ENCODE peak calls at places on chromosomes 3 and 15, in four cellular contexts. One of them, this sample, is unnamed.

GRCh38 chr15:85404922-85405293 is 24.5 kb downstream of the AKAP13 start:
- DNase-seq in CD4-positive, alpha-beta T cell: no peak
- DNase-seq in ovary: no peak
- DNase-seq in HFFc6: no peak
- DNase-seq in this sample: no peak

GRCh38 chr15:59221479-59221878 is 14.8 kb downstream of the LDHAL6B start:
- DNase-seq in ovary: no peak
- DNase-seq in CD4-positive, alpha-beta T cell: no peak
- DNase-seq in HFFc6: no peak
- DNase-seq in this sample: no peak

GRCh38 chr3:182490601-182491485 is 302.5 kb upstream of the ATP11B start:
- DNase-seq in CD4-positive, alpha-beta T cell: no peak
- DNase-seq in ovary: no peak
- DNase-seq in HFFc6: no peak
- DNase-seq in this sample: no peak

GRCh38 chr3:40096561-40097506 is 212.7 kb upstream of the EIF1B start:
- DNase-seq in HFFc6: peak; percentile 57
- DNase-seq in ovary: no peak
- DNase-seq in CD4-positive, alpha-beta T cell: no peak
- DNase-seq in this sample: no peak

GRCh38 chr3:56355570-56356185 is 112.6 kb downstream of the ERC2 start:
- DNase-seq in HFFc6: no peak
- DNase-seq in ovary: no peak
- DNase-seq in CD4-positive, alpha-beta T cell: no peak
- DNase-seq in this sample: no peak

GRCh38 chr3:98986073-98986472 is 84.6 kb upstream of the DCBLD2 start:
- DNase-seq in ovary: no peak
- DNase-seq in CD4-positive, alpha-beta T cell: no peak
- DNase-seq in HFFc6: peak; percentile 90
- DNase-seq in this sample: peak; percentile 9

GRCh38 chr3:32395451-32395970 is 3.9 kb downstream of the CMTM7 start:
- DNase-seq in CD4-positive, alpha-beta T cell: no peak
- DNase-seq in HFFc6: no peak
- DNase-seq in ovary: no peak
- DNase-seq in this sample: no peak

GRCh38 chr3:158845748-158846350 is 44.0 kb downstream of the MFSD1 start:
- DNase-seq in ovary: no peak
- DNase-seq in CD4-positive, alpha-beta T cell: peak; percentile 11
- DNase-seq in HFFc6: no peak
- DNase-seq in this sample: peak; percentile 30

GRCh38 chr3:39149059-39149455 is 4.3 kb downstream of the CSRNP1 start:
- DNase-seq in HFFc6: no peak
- DNase-seq in CD4-positive, alpha-beta T cell: no peak
- DNase-seq in ovary: no peak
- DNase-seq in this sample: no peak

GRCh38 chr3:123424321-123424998 is 24.4 kb downstream of the ADCY5 start:
- DNase-seq in HFFc6: no peak
- DNase-seq in ovary: peak; percentile 84
- DNase-seq in CD4-positive, alpha-beta T cell: no peak
- DNase-seq in this sample: no peak

GRCh38 chr15:33825453-33825852 is 142.8 kb upstream of the CHRM5 start:
- DNase-seq in CD4-positive, alpha-beta T cell: no peak
- DNase-seq in ovary: no peak
- DNase-seq in HFFc6: no peak
- DNase-seq in this sample: no peak

GRCh38 chr3:43627360-43627759 is 5.5 kb upstream of the ANO10 start:
- DNase-seq in ovary: no peak
- DNase-seq in HFFc6: no peak
- DNase-seq in CD4-positive, alpha-beta T cell: no peak
- DNase-seq in this sample: no peak

GRCh38 chr15:71335591-71335990 is 220.3 kb downstream of the THSD4 start:
- DNase-seq in ovary: no peak
- DNase-seq in CD4-positive, alpha-beta T cell: no peak
- DNase-seq in HFFc6: no peak
- DNase-seq in this sample: no peak

GRCh38 chr3:32780735-32781210 is 37.0 kb upstream of the TRIM71 start:
- DNase-seq in HFFc6: peak; percentile 15
- DNase-seq in ovary: peak; percentile 53
- DNase-seq in CD4-positive, alpha-beta T cell: no peak
- DNase-seq in this sample: peak; percentile 75

GRCh38 chr3:64327039-64327804 is 102.0 kb upstream of the PRICKLE2 start:
- DNase-seq in CD4-positive, alpha-beta T cell: no peak
- DNase-seq in ovary: peak; percentile 67
- DNase-seq in HFFc6: peak; percentile 7
- DNase-seq in this sample: no peak

GRCh38 chr15:65416845-65417416 is 5.8 kb downstream of the IGDCC4 start:
- DNase-seq in CD4-positive, alpha-beta T cell: no peak
- DNase-seq in ovary: peak; percentile 85
- DNase-seq in HFFc6: no peak
- DNase-seq in this sample: no peak

GRCh38 chr3:170869645-170870593 is at the start of gene RPL22L1:
- DNase-seq in ovary: peak; percentile 95
- DNase-seq in CD4-positive, alpha-beta T cell: peak; percentile 88
- DNase-seq in HFFc6: peak; percentile 96
- DNase-seq in this sample: peak; percentile 84

GRCh38 chr3:77626157-77626556 is 586.3 kb downstream of the ROBO2 start:
- DNase-seq in ovary: no peak
- DNase-seq in HFFc6: no peak
- DNase-seq in CD4-positive, alpha-beta T cell: no peak
- DNase-seq in this sample: no peak

GRCh38 chr15:61118885-61119284 is 110.2 kb downstream of the RORA start:
- DNase-seq in ovary: no peak
- DNase-seq in CD4-positive, alpha-beta T cell: no peak
- DNase-seq in HFFc6: no peak
- DNase-seq in this sample: no peak

GRCh38 chr3:12235691-12236090 is 53.2 kb upstream of the PPARG start:
- DNase-seq in CD4-positive, alpha-beta T cell: no peak
- DNase-seq in ovary: no peak
- DNase-seq in HFFc6: no peak
- DNase-seq in this sample: no peak

GRCh38 chr3:100947119-100947518 is 46.1 kb downstream of the ABI3BP start:
- DNase-seq in HFFc6: no peak
- DNase-seq in CD4-positive, alpha-beta T cell: no peak
- DNase-seq in ovary: no peak
- DNase-seq in this sample: no peak

GRCh38 chr3:108914774-108915641 is 38.7 kb downstream of the GUCA1C start:
- DNase-seq in ovary: no peak
- DNase-seq in CD4-positive, alpha-beta T cell: peak; percentile 40
- DNase-seq in HFFc6: peak; percentile 60
- DNase-seq in this sample: peak; percentile 35

GRCh38 chr15:81893182-81893833 is 152.5 kb downstream of the MEX3B start:
- DNase-seq in CD4-positive, alpha-beta T cell: no peak
- DNase-seq in HFFc6: no peak
- DNase-seq in ovary: no peak
- DNase-seq in this sample: no peak

GRCh38 chr15:68980786-68981185 is 33.7 kb upstream of the NOX5 start:
- DNase-seq in CD4-positive, alpha-beta T cell: no peak
- DNase-seq in HFFc6: no peak
- DNase-seq in ovary: no peak
- DNase-seq in this sample: no peak

GRCh38 chr3:76490064-76490463 is 549.8 kb upstream of the ROBO2 start:
- DNase-seq in CD4-positive, alpha-beta T cell: no peak
- DNase-seq in ovary: no peak
- DNase-seq in HFFc6: no peak
- DNase-seq in this sample: no peak

GRCh38 chr3:45562027-45562426 is 32.5 kb upstream of the LIMD1 start:
- DNase-seq in CD4-positive, alpha-beta T cell: no peak
- DNase-seq in ovary: no peak
- DNase-seq in HFFc6: no peak
- DNase-seq in this sample: no peak

GRCh38 chr3:89067736-89068135 is 39.7 kb upstream of the EPHA3 start:
- DNase-seq in HFFc6: no peak
- DNase-seq in CD4-positive, alpha-beta T cell: no peak
- DNase-seq in ovary: no peak
- DNase-seq in this sample: no peak

GRCh38 chr3:13700362-13700761 is 151.4 kb downstream of the FBLN2 start:
- DNase-seq in ovary: no peak
- DNase-seq in HFFc6: no peak
- DNase-seq in CD4-positive, alpha-beta T cell: no peak
- DNase-seq in this sample: no peak
- TF ChIP-seq CTCF in ovary: no peak
- TF ChIP-seq CTCF in HFFc6: no peak
- TF ChIP-seq CTCF in CD4-positive, alpha-beta T cell: no peak
- TF ChIP-seq CTCF in this sample: no peak

GRCh38 chr3:126113733-126114132 is 29.8 kb upstream of the SLC41A3 start:
- DNase-seq in CD4-positive, alpha-beta T cell: no peak
- DNase-seq in HFFc6: no peak
- DNase-seq in ovary: peak; percentile 29
- DNase-seq in this sample: no peak
- TF ChIP-seq CTCF in CD4-positive, alpha-beta T cell: no peak
- TF ChIP-seq CTCF in HFFc6: peak; percentile 73
- TF ChIP-seq CTCF in ovary: no peak
- TF ChIP-seq CTCF in this sample: peak; percentile 57

DNA sequence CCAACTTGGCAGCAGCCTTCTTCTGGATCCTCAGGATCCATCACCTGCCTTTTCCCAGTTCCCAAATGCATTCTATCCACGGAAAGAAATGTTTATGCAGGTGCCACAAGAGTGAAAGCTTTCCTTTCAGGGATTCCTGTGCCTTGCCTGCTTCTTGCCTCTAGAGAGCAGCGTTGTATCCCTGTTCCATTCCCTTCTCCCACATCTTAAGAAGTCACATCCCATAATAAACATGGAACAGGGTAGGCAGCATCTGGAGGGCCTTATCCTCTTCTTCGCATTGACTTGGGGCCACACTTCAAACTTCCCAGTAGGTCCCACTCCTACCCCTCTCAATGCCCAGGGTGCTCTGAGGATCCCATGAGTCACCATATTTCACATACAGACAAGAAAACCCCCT is 72.7 kb upstream of the DCLK3 start:
- DNase-seq in HFFc6: no peak
- DNase-seq in ovary: no peak
- DNase-seq in CD4-positive, alpha-beta T cell: no peak
- DNase-seq in this sample: no peak
- TF ChIP-seq CTCF in HFFc6: no peak
- TF ChIP-seq CTCF in ovary: no peak
- TF ChIP-seq CTCF in CD4-positive, alpha-beta T cell: peak; percentile 11
- TF ChIP-seq CTCF in this sample: no peak

DNA sequence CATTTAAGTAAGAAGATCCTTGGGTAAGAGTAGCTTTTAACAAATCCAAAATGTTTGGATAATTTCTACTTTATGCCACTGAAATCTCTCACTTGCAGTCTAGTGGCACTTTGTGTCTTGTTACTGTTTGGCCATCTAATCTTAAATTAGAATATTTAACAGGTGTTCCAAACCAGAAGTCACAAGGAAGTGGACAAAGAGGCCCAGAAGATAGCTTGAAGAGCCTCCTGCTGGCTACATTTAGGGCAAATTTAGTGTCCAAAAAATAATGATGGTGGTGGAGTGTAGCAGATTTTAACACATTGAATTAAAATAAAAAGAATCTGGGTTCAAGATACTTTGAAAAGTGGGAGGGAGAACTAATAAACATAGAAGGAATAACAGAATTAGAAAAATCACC is 172.2 kb downstream of the GHSR start:
- DNase-seq in ovary: no peak
- DNase-seq in HFFc6: no peak
- DNase-seq in CD4-positive, alpha-beta T cell: no peak
- DNase-seq in this sample: no peak
- TF ChIP-seq CTCF in ovary: no peak
- TF ChIP-seq CTCF in HFFc6: no peak
- TF ChIP-seq CTCF in CD4-positive, alpha-beta T cell: peak; percentile 9
- TF ChIP-seq CTCF in this sample: no peak

This sample was measured in progenitor cell of endocrine pancreas.